ENCODE peak calls at places on chromosomes 6 and 20, in eight cellular contexts. J is NCI-H187; K is HCEC 1CT; D is uterus; Z is stimulated activated CD4-positive, alpha-beta T cell treated with anti-CD3 and anti-CD28 coated beads, Interleukin-1b, Interleukin-23, amount 100 ng/mL, for 24 hours; V is HCT116; X is activated T-cell treated with anti-CD3 and anti-CD28 coated beads for 1 hour; T is HFF-Myc. C is an unnamed sample.

GRCh38 chr6:1603708-1604346 is 5.9 kb upstream of the FOXC1 start:
- DNase-seq in K (no peak), T (no peak), X (no peak), J (no peak), D (no peak), V (no peak), Z (no peak), C (no peak)

GRCh38 chr20:22414354-22414753 is 170.0 kb downstream of the FOXA2 start:
- DNase-seq in X (no peak), T (no peak), J (no peak), Z (no peak), K (no peak), V (no peak), D (no peak), C (no peak)

GRCh38 chr6:98838027-98838426 is 3.7 kb downstream of the POU3F2 start:
- DNase-seq in T (no peak), K (no peak), V (no peak), Z (no peak), X (no peak), J (no peak), D (no peak), C (no peak)

GRCh38 chr20:41701596-41702350 is 83.6 kb upstream of the CHD6 start:
- DNase-seq in K (no peak), J (no peak), X (no peak), D (no peak), V (no peak), T (no peak), Z (no peak), C (no peak)

GRCh38 chr6:73180076-73180717 is 45.1 kb downstream of the KHDC1L start:
- DNase-seq in J (no peak), X (no peak), Z (no peak), T (no peak), V (no peak), K (peak), D (no peak), C (no peak)

GRCh38 chr6:11214911-11215310 is 17.6 kb downstream of the NEDD9 start:
- DNase-seq in J (no peak), T (no peak), D (no peak), V (no peak), X (no peak), Z (no peak), K (no peak), C (no peak)

GRCh38 chr6:127516676-127517273 is 2.4 kb downstream of the MTCL3 start:
- DNase-seq in V (peak), X (peak), T (no peak), J (peak), D (no peak), K (peak), Z (no peak), C (peak)

GRCh38 chr6:113092795-113093194 is 745.7 kb downstream of the RFPL4B start:
- DNase-seq in D (no peak), V (no peak), Z (no peak), T (no peak), J (no peak), K (no peak), X (no peak), C (no peak)

GRCh38 chr6:75084872-75085381 is 120.9 kb downstream of the COL12A1 start:
- DNase-seq in K (no peak), T (no peak), X (no peak), V (no peak), J (no peak), Z (no peak), D (peak), C (no peak)

GRCh38 chr6:21277601-21278043 is 315.9 kb upstream of the SOX4 start:
- DNase-seq in J (no peak), Z (no peak), D (no peak), V (peak), T (no peak), X (no peak), K (no peak), C (no peak)

GRCh38 chr20:41051426-41051825 is 22.8 kb downstream of the TOP1 start:
- DNase-seq in K (no peak), V (no peak), J (no peak), X (no peak), T (no peak), D (no peak), Z (no peak), C (no peak)

GRCh38 chr6:148868314-148868713 is 121.5 kb downstream of the UST start:
- DNase-seq in X (no peak), D (no peak), Z (no peak), V (no peak), K (peak), T (no peak), J (no peak), C (no peak)

GRCh38 chr20:43942661-43943285 is 28.1 kb downstream of the TOX2 start:
- DNase-seq in T (no peak), D (no peak), Z (no peak), X (no peak), J (peak), V (peak), K (peak), C (peak)

GRCh38 chr20:1841554-1842140 is 53.6 kb upstream of the SIRPA start:
- DNase-seq in K (no peak), J (no peak), D (no peak), Z (no peak), T (no peak), V (no peak), X (no peak), C (no peak)

GRCh38 chr6:28160233-28160632 is 18.6 kb downstream of the ZKSCAN8 start:
- DNase-seq in J (no peak), T (no peak), Z (no peak), K (no peak), D (no peak), V (no peak), X (no peak), C (no peak)

GRCh38 chr6:118141211-118141610 is 234.1 kb downstream of the SLC35F1 start:
- DNase-seq in V (no peak), J (no peak), Z (no peak), X (no peak), K (no peak), D (no peak), T (no peak), C (no peak)

GRCh38 chr6:154352898-154353585 is 3.6 kb downstream of the IPCEF1 start:
- DNase-seq in Z (no peak), K (no peak), T (no peak), X (no peak), V (no peak), J (no peak), D (no peak), C (no peak)

GRCh38 chr6:2369606-2370005 is 124.2 kb upstream of the GMDS start:
- DNase-seq in D (no peak), K (no peak), V (no peak), X (no peak), Z (no peak), T (no peak), J (no peak), C (no peak)

GRCh38 chr6:132937466-132937906 is 123.1 kb downstream of the RPS12 start:
- DNase-seq in J (peak), X (no peak), T (no peak), K (peak), Z (no peak), D (peak), V (peak), C (peak)

GRCh38 chr20:42435230-42435629 is 754.5 kb downstream of the PTPRT start:
- DNase-seq in D (no peak), V (no peak), T (no peak), J (no peak), K (no peak), Z (no peak), X (no peak), C (no peak)

GRCh38 chr20:17806739-17807441 is 107.1 kb downstream of the BANF2 start:
- DNase-seq in T (peak), X (no peak), D (peak), Z (no peak), K (peak), J (no peak), V (no peak), C (peak)

GRCh38 chr20:9474835-9475413 is 39.5 kb upstream of the LAMP5 start:
- DNase-seq in T (no peak), Z (no peak), V (no peak), D (no peak), J (peak), K (peak), X (no peak), C (no peak)

GRCh38 chr6:148544421-148544820 is 201.8 kb downstream of the SASH1 start:
- DNase-seq in J (no peak), Z (no peak), D (no peak), V (no peak), K (no peak), X (no peak), T (no peak), C (no peak)

GRCh38 chr20:9978395-9979004 is 56.3 kb upstream of the ANKEF1 start:
- DNase-seq in T (peak), X (no peak), J (peak), D (peak), V (peak), K (peak), Z (peak), C (peak)

GRCh38 chr6:70151616-70152015 is 151.3 kb downstream of the COL9A1 start:
- DNase-seq in X (no peak), J (no peak), T (no peak), V (no peak), K (no peak), D (no peak), Z (no peak), C (no peak)

GRCh38 chr6:10409766-10410209 is 5.1 kb downstream of the TFAP2A start:
- DNase-seq in X (no peak), T (no peak), J (no peak), Z (no peak), V (no peak), K (no peak), D (no peak), C (no peak)

GRCh38 chr6:107820571-107821261 is 3.4 kb downstream of the SCML4 start:
- DNase-seq in V (no peak), K (no peak), Z (no peak), J (no peak), D (no peak), T (no peak), X (peak), C (peak)

GRCh38 chr20:36270744-36271638 is 34.7 kb downstream of the AAR2 start:
- DNase-seq in K (no peak), J (no peak), V (no peak), X (no peak), Z (no peak), D (no peak), T (no peak), C (no peak)

GRCh38 chr6:13488015-13488895 is 855 bp upstream of the GFOD1 start:
- DNase-seq in V (no peak), Z (no peak), T (no peak), D (peak), X (peak), K (peak), J (no peak), C (peak)

GRCh38 chr6:137414599-137414998 is 79.6 kb downstream of the OLIG3 start:
- DNase-seq in T (no peak), Z (no peak), D (no peak), X (no peak), J (no peak), V (no peak), K (no peak), C (no peak)

GRCh38 chr6:26025047-26025893 is 62.0 kb upstream of the HFE start:
- DNase-seq in D (no peak), K (peak), J (no peak), Z (no peak), T (no peak), V (no peak), X (no peak), C (peak)

GRCh38 chr6:79094938-79095337 is 16.9 kb upstream of the PHIP start:
- DNase-seq in D (no peak), X (no peak), Z (no peak), J (no peak), T (no peak), V (no peak), K (no peak), C (no peak)

GRCh38 chr6:36232172-36232571 is 35.6 kb downstream of the BRPF3 start:
- DNase-seq in T (no peak), X (no peak), J (no peak), D (no peak), K (no peak), V (no peak), Z (no peak), C (no peak)

GRCh38 chr6:68343901-68344300 is 291.2 kb upstream of the ADGRB3 start:
- DNase-seq in D (no peak), J (peak), Z (no peak), X (no peak), V (no peak), T (no peak), K (peak), C (no peak)

GRCh38 chr6:159074120-159074684 is 29.4 kb upstream of the TAGAP start:
- DNase-seq in Z (no peak), J (peak), V (peak), K (no peak), X (no peak), D (no peak), T (no peak), C (no peak)

GRCh38 chr6:88512951-88513350 is 346.8 kb upstream of the CNR1 start:
- DNase-seq in Z (no peak), D (no peak), X (no peak), J (no peak), T (no peak), V (no peak), K (no peak), C (no peak)

GRCh38 chr6:148892247-148892646 is 145.4 kb downstream of the UST start:
- DNase-seq in V (no peak), D (no peak), Z (no peak), J (no peak), X (no peak), T (no peak), K (peak), C (no peak)

GRCh38 chr6:701696-702479 is 8.9 kb upstream of the EXOC2 start:
- DNase-seq in Z (no peak), V (no peak), T (no peak), J (no peak), K (no peak), X (no peak), D (no peak), C (no peak)

GRCh38 chr20:57514273-57514751 is 10.6 kb downstream of the CTCFL start:
- DNase-seq in V (peak), Z (no peak), D (peak), X (no peak), K (peak), T (peak), J (no peak), C (peak)